ENCODE peak calls at places on chromosomes 16 and 17, in four cellular contexts. X is uterus, R is ovary, D is prostate gland. S is an unnamed sample. For H3K4me1, the result is how much of the 10 kb centered on the place peaks cover.

GRCh38 chr17:81519284-81520020 is 6.9 kb upstream of the ACTG1 start:
- DNase-seq in D (peak), X (peak), R (no peak), S (no peak)

GRCh38 chr17:32261937-32262510 is 3.6 kb upstream of the RHBDL3 start:
- DNase-seq in D (no peak), X (no peak), R (no peak), S (no peak)

GRCh38 chr17:75295220-75296158 is 6.3 kb upstream of the SLC25A19 start:
- DNase-seq in X (no peak), D (no peak), R (no peak), S (no peak)

GRCh38 chr17:32349503-32349853 is 479 bp upstream of the ZNF207 start:
- DNase-seq in X (no peak), D (peak), R (no peak), S (no peak)

GRCh38 chr17:39927928-39928867 is 666 bp downstream of the LRRC3C start:
- DNase-seq in D (peak), R (peak), X (peak), S (no peak)

GRCh38 chr16:89602273-89602951 is 11.0 kb upstream of the DPEP1 start:
- DNase-seq in X (peak), D (no peak), R (no peak), S (no peak)

GRCh38 chr17:76270770-76271668 is 5.9 kb downstream of the UBALD2 start:
- DNase-seq in D (no peak), X (no peak), R (no peak), S (no peak)

GRCh38 chr17:8681175-8681949 is 50.8 kb upstream of the MYH10 start:
- DNase-seq in R (no peak), X (peak), D (no peak), S (no peak)

GRCh38 chr17:2058521-2059124 is 3.7 kb downstream of the HIC1 start:
- DNase-seq in D (no peak), R (peak), X (peak), S (no peak)

GRCh38 chr16:1645914-1646525 is 32.1 kb upstream of the JPT2 start:
- DNase-seq in D (peak), R (no peak), X (no peak), S (peak)

GRCh38 chr17:18043491-18043890 is 4.3 kb downstream of the GID4 start:
- DNase-seq in D (no peak), R (no peak), X (no peak), S (no peak)

GRCh38 chr16:85136705-85137322 is 24.5 kb upstream of the CIBAR2 start:
- DNase-seq in X (peak), D (no peak), R (peak), S (no peak)

GRCh38 chr16:15672514-15673167 is 22.6 kb downstream of the NDE1 start:
- DNase-seq in X (peak), D (peak), R (peak), S (peak)

GRCh38 chr16:5006348-5007193 is 27.2 kb downstream of the NAGPA start:
- DNase-seq in X (no peak), D (no peak), R (no peak), S (no peak)

GRCh38 chr16:9092282-9092962 is 978 bp downstream of the HAPSTR1 start:
- DNase-seq in X (peak), D (peak), R (peak), S (no peak)

GRCh38 chr16:87725596-87726235 is 40.1 kb downstream of the KLHDC4 start:
- DNase-seq in D (no peak), R (no peak), X (no peak), S (no peak)

GRCh38 chr16:28300327-28300726 is 8.0 kb downstream of the SBK1 start:
- DNase-seq in X (no peak), R (no peak), D (no peak), S (no peak)

GRCh38 chr17:63564562-63564961 is 14.3 kb downstream of the DCAF7 start:
- DNase-seq in D (no peak), R (no peak), X (no peak), S (no peak)

GRCh38 chr17:40315678-40316570 is 6.9 kb downstream of the RARA start:
- DNase-seq in D (no peak), R (peak), X (peak), S (no peak)

GRCh38 chr16:69680358-69680757 is 46.0 kb downstream of the NQO1 start:
- DNase-seq in R (no peak), D (no peak), X (no peak), S (no peak)

GRCh38 chr16:3458278-3458851 is 14.9 kb downstream of the NAA60 start:
- DNase-seq in R (peak), D (no peak), X (no peak), S (no peak)

GRCh38 chr16:3456374-3456773 is 12.9 kb downstream of the NAA60 start:
- DNase-seq in R (no peak), X (no peak), D (no peak), S (no peak)

GRCh38 chr16:3459401-3460090 is 16.1 kb downstream of the NAA60 start:
- DNase-seq in R (no peak), D (no peak), X (no peak), S (no peak)

GRCh38 chr16:3458852-3459361 is 15.4 kb downstream of the NAA60 start:
- DNase-seq in D (no peak), X (no peak), R (no peak), S (no peak)

GRCh38 chr16:3457434-3458252 is 14.2 kb downstream of the NAA60 start:
- DNase-seq in R (peak), D (peak), X (peak), S (peak)
- H3K4me1 ChIP-seq in R (under half), D (under half), X (under half), S (under half)

GRCh38 chr16:86531641-86532525 is 21.6 kb downstream of the FOXF1 start:
- DNase-seq in R (no peak), X (no peak), D (no peak), S (no peak)

GRCh38 chr16:86533076-86533475 is 22.0 kb downstream of the MTHFSD start:
- DNase-seq in R (no peak), X (no peak), D (no peak), S (no peak)

GRCh38 chr16:86530251-86531192 is 20.2 kb downstream of the FOXF1 start:
- DNase-seq in X (no peak), R (peak), D (no peak), S (no peak)

GRCh38 chr16:86532526-86532815 is 22.1 kb downstream of the FOXF1 start:
- DNase-seq in X (no peak), R (no peak), D (no peak), S (no peak)

DNA sequence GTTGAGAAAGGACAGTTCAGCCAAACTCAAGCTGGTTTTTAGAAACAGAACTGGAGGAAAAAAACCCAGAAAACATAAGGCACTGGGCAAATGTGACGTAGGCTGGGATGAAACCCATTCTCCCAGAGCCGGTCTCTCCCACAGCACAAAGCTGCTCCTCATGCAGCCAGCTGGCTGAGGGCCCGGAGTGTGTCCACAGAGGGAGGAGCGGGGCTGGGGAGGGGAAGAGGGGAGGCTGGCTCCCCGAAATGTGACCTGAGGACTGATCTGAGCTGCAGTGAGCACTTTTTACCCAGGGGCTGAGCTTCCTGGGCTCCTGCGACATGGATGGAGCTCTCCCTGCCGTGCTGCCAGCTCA is 20.8 kb downstream of the FOXF1 start:
- DNase-seq in X (peak), R (peak), D (no peak), S (no peak)
- TF ChIP-seq POLR2A in X (no peak), R (no peak), D (no peak), S (no peak)

GRCh38 chr17:80263253-80264047 is 2.8 kb downstream of the RNF213 start:
- DNase-seq in R (peak), X (peak), D (peak), S (peak)

GRCh38 chr17:80264048-80264792 is 3.6 kb downstream of the RNF213 start:
- DNase-seq in R (no peak), X (no peak), D (no peak), S (no peak)

GRCh38 chr17:80264793-80265075 is 4.1 kb downstream of the RNF213 start:
- DNase-seq in D (no peak), X (no peak), R (no peak), S (no peak)

GRCh38 chr17:80267391-80267790 is 6.7 kb downstream of the RNF213 start:
- DNase-seq in D (no peak), R (no peak), X (no peak), S (no peak)

GRCh38 chr17:80265205-80266068 is 4.8 kb downstream of the RNF213 start:
- DNase-seq in R (no peak), D (no peak), X (no peak), S (no peak)
- H3K4me1 ChIP-seq in R (under half), D (under half), X (under half), S (under half)

GRCh38 chr17:65173284-65173793 is 36.2 kb downstream of the RGS9 start:
- DNase-seq in D (peak), X (no peak), R (no peak), S (no peak)
- TF ChIP-seq POLR2A in D (no peak), X (no peak), R (no peak), S (no peak)

GRCh38 chr17:82820278-82821251 is 19.3 kb downstream of the ZNF750 start:
- DNase-seq in X (no peak), R (no peak), D (no peak), S (no peak)
- H3K4me1 ChIP-seq in X (under half), R (under half), D (under half), S (under half)

GRCh38 chr16:67246081-67246944 is 968 bp downstream of the FHOD1 start:
- DNase-seq in X (peak), D (peak), R (peak), S (peak)
- TF ChIP-seq POLR2A in X (no peak), D (peak), R (peak), S (peak)